ENCODE peak calls at places on chromosomes 11 and 22, in four cellular contexts. J is cardiac muscle cell; S is brain microvascular endothelial cell; F is stimulated activated CD4-positive, alpha-beta T cell treated with anti-CD3 and anti-CD28 coated beads, Interleukin-15, amount 100 ng/mL, for 48 hours. Q is an unnamed sample.

GRCh38 chr11:44938066-44938691 is 12.5 kb downstream of the TP53I11 start:
- DNase-seq in J (no peak), S (no peak), F (no peak), Q (no peak)

GRCh38 chr11:118930152-118930712 is 4.5 kb upstream of the BCL9L start:
- DNase-seq in J (peak; percentile 85), S (peak; percentile 69), F (peak; percentile 87), Q (peak; percentile 99)

GRCh38 chr11:44619931-44620725 is 54.7 kb downstream of the CD82 start:
- DNase-seq in J (no peak), S (no peak), F (no peak), Q (no peak)

GRCh38 chr22:50577987-50578775 is at the start of gene CPT1B:
- DNase-seq in J (peak; percentile 53), S (no peak), F (no peak), Q (no peak)

GRCh38 chr11:1225386-1226225 is 2.7 kb downstream of the MUC5B start:
- DNase-seq in J (no peak), S (no peak), F (no peak), Q (no peak)

GRCh38 chr11:34149786-34150185 is 44.4 kb downstream of the NAT10 start:
- DNase-seq in J (no peak), S (no peak), F (no peak), Q (peak; percentile 33)

GRCh38 chr11:19838994-19839768 is 126.5 kb downstream of the NAV2 start:
- DNase-seq in J (no peak), S (no peak), F (no peak), Q (no peak)

GRCh38 chr22:47249370-47249928 is 487.0 kb downstream of the TBC1D22A start:
- DNase-seq in J (no peak), S (no peak), F (no peak), Q (no peak)

GRCh38 chr22:46604306-46604690 is 15.9 kb upstream of the GRAMD4 start:
- DNase-seq in J (no peak), S (peak; percentile 12), F (peak; percentile 76), Q (no peak)

GRCh38 chr11:106724293-106724892 is 293.9 kb downstream of the GUCY1A2 start:
- DNase-seq in J (no peak), S (no peak), F (no peak), Q (no peak)

GRCh38 chr22:44627521-44628139 is 74.4 kb upstream of the PRR5 start:
- DNase-seq in J (no peak), S (no peak), F (no peak), Q (no peak)

GRCh38 chr22:28935713-28936112 is 52.3 kb downstream of the ZNRF3 start:
- DNase-seq in J (no peak), S (no peak), F (no peak), Q (no peak)

GRCh38 chr11:12625438-12626071 is 48.7 kb upstream of the TEAD1 start:
- DNase-seq in J (no peak), S (peak; percentile 97), F (no peak), Q (no peak)

GRCh38 chr11:23123766-23124165 is 263.5 kb upstream of the CCDC179 start:
- DNase-seq in J (no peak), S (peak; percentile 55), F (no peak), Q (peak; percentile 78)

GRCh38 chr22:44594951-44595350 is 96.9 kb upstream of the RTL6 start:
- DNase-seq in J (no peak), S (no peak), F (no peak), Q (no peak)

GRCh38 chr11:65060913-65061408 is 2.6 kb upstream of the NAALADL1 start:
- DNase-seq in J (peak; percentile 33), S (no peak), F (no peak), Q (peak; percentile 34)

GRCh38 chr11:112659185-112659584 is 302.0 kb upstream of the NCAM1 start:
- DNase-seq in J (no peak), S (no peak), F (no peak), Q (no peak)

GRCh38 chr11:129785383-129786111 is 30.1 kb upstream of the TMEM45B start:
- DNase-seq in J (no peak), S (no peak), F (no peak), Q (peak; percentile 79)

GRCh38 chr11:88337342-88338222 is at the start of gene CTSC:
- DNase-seq in J (peak; percentile 96), S (peak; percentile 92), F (peak; percentile 92), Q (peak; percentile 97)

GRCh38 chr11:118820412-118821357 is 29.7 kb upstream of the DDX6 start:
- DNase-seq in J (peak; percentile 8), S (no peak), F (no peak), Q (peak; percentile 32)

GRCh38 chr11:33542921-33543320 is 157.7 kb downstream of the C11orf91 start:
- DNase-seq in J (peak; percentile 50), S (peak; percentile 40), F (peak; percentile 13), Q (peak; percentile 79)

GRCh38 chr22:40855104-40855959 is 1.1 kb downstream of the ST13 start:
- DNase-seq in J (no peak), S (no peak), F (no peak), Q (no peak)

GRCh38 chr11:68256331-68256741 is 15.4 kb downstream of the C11orf24 start:
- DNase-seq in J (peak; percentile 25), S (peak; percentile 63), F (no peak), Q (no peak)

GRCh38 chr22:19772422-19772672 is 11.8 kb downstream of the TBX1 start:
- DNase-seq in J (no peak), S (no peak), F (no peak), Q (no peak)

GRCh38 chr11:71086687-71087258 is 165.6 kb downstream of the SHANK2 start:
- DNase-seq in J (peak; percentile 71), S (peak; percentile 6), F (no peak), Q (peak; percentile 72)

GRCh38 chr11:132087148-132087547 is 716.7 kb downstream of the NTM start:
- DNase-seq in J (no peak), S (no peak), F (no peak), Q (no peak)

GRCh38 chr11:114073506-114074381 is 14.2 kb downstream of the ZBTB16 start:
- DNase-seq in J (no peak), S (no peak), F (no peak), Q (no peak)

Q was measured in HT-29.